ENCODE peak calls at places on chromosome 9, in eight cellular contexts. Y is non-pigmented ciliary epithelial cell; P is stimulated activated effector memory CD8-positive, alpha-beta T cell treated with anti-CD3 and anti-CD28 coated beads, Interleukin-12 subunit alpha, Interleukin-12 subunit beta, amount 100 ng/mL, for 72 hours; L is frontal cortex; X is thoracic aorta; D is nucleus accumbens; U is islet precursor cell; M is mammary epithelial cell. W is an unnamed sample.

GRCh38 chr9:137057545-137057944 is 3.7 kb upstream of the ENTPD2 start:
- DNase-seq in Y (no peak), P (no peak), L (no peak), X (no peak), D (no peak), U (no peak), M (no peak), W (no peak)

GRCh38 chr9:130512199-130512598 is 67.2 kb upstream of the FUBP3 start:
- DNase-seq in Y (no peak), P (no peak), L (no peak), X (no peak), D (no peak), U (no peak), M (no peak), W (no peak)

GRCh38 chr9:71854811-71855210 is 56.2 kb downstream of the ABHD17B start:
- DNase-seq in Y (no peak), P (no peak), L (no peak), X (no peak), D (no peak), U (no peak), M (no peak), W (no peak)

GRCh38 chr9:124511426-124511840 is 4.2 kb upstream of the NR5A1 start:
- DNase-seq in Y (no peak), P (no peak), L (peak), X (no peak), D (no peak), U (peak), M (no peak), W (no peak)

GRCh38 chr9:90909225-90909624 is 107.6 kb downstream of the SYK start:
- DNase-seq in Y (no peak), P (no peak), L (no peak), X (no peak), D (no peak), U (no peak), M (no peak), W (no peak)

GRCh38 chr9:133334161-133334560 is 1.8 kb downstream of the SURF6 start:
- DNase-seq in Y (no peak), P (no peak), L (no peak), X (no peak), D (no peak), U (no peak), M (no peak), W (no peak)

GRCh38 chr9:115847245-115847644 is 306.3 kb upstream of the PAPPA start:
- DNase-seq in Y (peak), P (no peak), L (no peak), X (no peak), D (no peak), U (no peak), M (peak), W (no peak)

GRCh38 chr9:88090151-88090581 is 48.1 kb downstream of the SPATA31C2 start:
- DNase-seq in Y (no peak), P (no peak), L (no peak), X (no peak), D (no peak), U (peak), M (no peak), W (no peak)

GRCh38 chr9:14935099-14935710 is 25.0 kb upstream of the FREM1 start:
- DNase-seq in Y (no peak), P (no peak), L (no peak), X (no peak), D (no peak), U (no peak), M (no peak), W (no peak)

GRCh38 chr9:99050292-99050911 is 54.5 kb upstream of the TGFBR1 start:
- DNase-seq in Y (no peak), P (no peak), L (no peak), X (no peak), D (no peak), U (no peak), M (peak), W (no peak)

GRCh38 chr9:37678789-37679273 is 28.1 kb downstream of the FRMPD1 start:
- DNase-seq in Y (no peak), P (no peak), L (no peak), X (no peak), D (no peak), U (no peak), M (no peak), W (no peak)

GRCh38 chr9:76655970-76656369 is 108.3 kb upstream of the PCA3 start:
- DNase-seq in Y (no peak), P (no peak), L (no peak), X (no peak), D (no peak), U (no peak), M (no peak), W (no peak)

GRCh38 chr9:72789915-72790314 is 162.9 kb downstream of the ALDH1A1 start:
- DNase-seq in Y (no peak), P (no peak), L (no peak), X (no peak), D (no peak), U (no peak), M (no peak), W (no peak)

GRCh38 chr9:105466898-105467455 is 19.1 kb downstream of the FSD1L start:
- DNase-seq in Y (no peak), P (no peak), L (no peak), X (no peak), D (no peak), U (no peak), M (no peak), W (no peak)

GRCh38 chr9:123864291-123864690 is 65.6 kb downstream of the DENND1A start:
- DNase-seq in Y (no peak), P (no peak), L (no peak), X (no peak), D (no peak), U (peak), M (no peak), W (no peak)

GRCh38 chr9:106859957-106860715 is 2.8 kb upstream of the ZNF462 start:
- DNase-seq in Y (no peak), P (no peak), L (no peak), X (no peak), D (no peak), U (peak), M (peak), W (no peak)

GRCh38 chr9:33233659-33234335 is 6.2 kb upstream of the SPINK4 start:
- DNase-seq in Y (peak), P (no peak), L (no peak), X (no peak), D (no peak), U (no peak), M (peak), W (no peak)

GRCh38 chr9:136438548-136438908 is 1.1 kb downstream of the INPP5E start:
- DNase-seq in Y (no peak), P (no peak), L (no peak), X (no peak), D (no peak), U (no peak), M (peak), W (no peak)

GRCh38 chr9:38061326-38061947 is 7.6 kb downstream of the SHB start:
- DNase-seq in Y (no peak), P (no peak), L (no peak), X (no peak), D (no peak), U (peak), M (no peak), W (no peak)

GRCh38 chr9:16680965-16681658 is 189.4 kb downstream of the BNC2 start:
- DNase-seq in Y (no peak), P (no peak), L (no peak), X (no peak), D (no peak), U (no peak), M (no peak), W (no peak)

GRCh38 chr9:504921-505821 is 290.5 kb downstream of the DOCK8 start:
- DNase-seq in Y (no peak), P (peak), L (peak), X (no peak), D (no peak), U (peak), M (peak), W (no peak)

GRCh38 chr9:70113403-70114022 is 69.9 kb downstream of the MAMDC2 start:
- DNase-seq in Y (no peak), P (no peak), L (no peak), X (no peak), D (no peak), U (peak), M (no peak), W (peak)

GRCh38 chr9:131264231-131264630 is 12.1 kb downstream of the FAM78A start:
- DNase-seq in Y (no peak), P (no peak), L (no peak), X (no peak), D (no peak), U (peak), M (no peak), W (no peak)

GRCh38 chr9:116337015-116337414 is 183.4 kb downstream of the PAPPA start:
- DNase-seq in Y (peak), P (no peak), L (no peak), X (no peak), D (no peak), U (peak), M (peak), W (no peak)

GRCh38 chr9:124191691-124192208 is 66.0 kb upstream of the NEK6 start:
- DNase-seq in Y (no peak), P (no peak), L (no peak), X (no peak), D (no peak), U (peak), M (no peak), W (no peak)

GRCh38 chr9:122213589-122214413 is 15.0 kb downstream of the LHX6 start:
- DNase-seq in Y (no peak), P (peak), L (peak), X (no peak), D (no peak), U (peak), M (peak), W (peak)

GRCh38 chr9:1083325-1083913 is 33.3 kb downstream of the DMRT2 start:
- DNase-seq in Y (no peak), P (no peak), L (peak), X (no peak), D (peak), U (no peak), M (no peak), W (no peak)

GRCh38 chr9:91127653-91128052 is 234.1 kb downstream of the AUH start:
- DNase-seq in Y (no peak), P (no peak), L (no peak), X (no peak), D (no peak), U (no peak), M (peak), W (no peak)

GRCh38 chr9:76458903-76459690 is at the start of gene GCNT1:
- DNase-seq in Y (no peak), P (peak), L (peak), X (no peak), D (peak), U (peak), M (peak), W (peak)